ENCODE peak calls at places on chromosome 16, in five cellular contexts. Z, U, T, J and D are unnamed samples.
A peak's percentile ranks its signal among the peaks of the same experiment; 100 is the strongest.

GRCh38 chr16:24523569-24523968 is 15.8 kb upstream of the RBBP6 start:
- DNase-seq in Z (no peak), U (peak; percentile 78), T (no peak), J (no peak), D (no peak)

GRCh38 chr16:19505600-19506303 is 16.1 kb downstream of the GDE1 start:
- DNase-seq in Z (no peak), U (no peak), T (peak; percentile 63), J (peak; percentile 18), D (no peak)

GRCh38 chr16:77169650-77170236 is 21.2 kb upstream of the MON1B start:
- DNase-seq in Z (no peak), U (peak; percentile 66), T (peak; percentile 55), J (peak; percentile 26), D (no peak)

GRCh38 chr16:84839956-84840355 is 20.2 kb downstream of the CRISPLD2 start:
- DNase-seq in Z (no peak), U (no peak), T (peak; percentile 74), J (no peak), D (no peak)

GRCh38 chr16:17942067-17942466 is 394.5 kb downstream of the NPIPA8 start:
- DNase-seq in Z (no peak), U (peak; percentile 84), T (no peak), J (no peak), D (no peak)

GRCh38 chr16:4180511-4180910 is 61.4 kb downstream of the SRL start:
- DNase-seq in Z (no peak), U (no peak), T (no peak), J (no peak), D (no peak)

GRCh38 chr16:56874800-56875199 is 9.8 kb downstream of the SLC12A3 start:
- DNase-seq in Z (no peak), U (no peak), T (peak; percentile 26), J (no peak), D (no peak)

GRCh38 chr16:65142276-65142675 is 20.4 kb upstream of the CDH11 start:
- DNase-seq in Z (no peak), U (no peak), T (no peak), J (no peak), D (no peak)

GRCh38 chr16:66003196-66003595 is 363.3 kb upstream of the CDH5 start:
- DNase-seq in Z (no peak), U (no peak), T (no peak), J (no peak), D (no peak)

GRCh38 chr16:59042296-59042695 is 308.2 kb upstream of the GOT2 start:
- DNase-seq in Z (no peak), U (no peak), T (no peak), J (no peak), D (no peak)

GRCh38 chr16:16143038-16143763 is 80.1 kb downstream of the ABCC6 start:
- DNase-seq in Z (no peak), U (peak; percentile 23), T (no peak), J (no peak), D (no peak)

GRCh38 chr16:79307214-79307613 is 293.3 kb downstream of the MAF start:
- DNase-seq in Z (peak; percentile 47), U (no peak), T (no peak), J (peak; percentile 44), D (peak; percentile 70)

GRCh38 chr16:8676737-8677375 is 2.4 kb downstream of the ABAT start:
- DNase-seq in Z (no peak), U (no peak), T (no peak), J (no peak), D (no peak)

GRCh38 chr16:28990375-28991040 is 5.7 kb downstream of the LAT start:
- DNase-seq in Z (no peak), U (no peak), T (no peak), J (no peak), D (no peak)

GRCh38 chr16:51523400-51523799 is 372.3 kb upstream of the SALL1 start:
- DNase-seq in Z (no peak), U (no peak), T (peak; percentile 28), J (no peak), D (no peak)

GRCh38 chr16:70737377-70738082 is 51.7 kb upstream of the MTSS2 start:
- DNase-seq in Z (peak; percentile 83), U (no peak), T (peak; percentile 92), J (peak; percentile 77), D (peak; percentile 95)

GRCh38 chr16:4339909-4340308 is 11.2 kb downstream of the PAM16 start:
- DNase-seq in Z (peak; percentile 54), U (no peak), T (peak; percentile 71), J (no peak), D (no peak)

GRCh38 chr16:80198265-80198994 is 342.4 kb upstream of the DYNLRB2 start:
- DNase-seq in Z (no peak), U (no peak), T (peak; percentile 7), J (no peak), D (no peak)

GRCh38 chr16:1999866-2000514 is 9.6 kb downstream of the ZNF598 start:
- DNase-seq in Z (no peak), U (no peak), T (no peak), J (no peak), D (no peak)

GRCh38 chr16:67199011-67199807 is at the start of gene ELMO3:
- DNase-seq in Z (no peak), U (no peak), T (no peak), J (no peak), D (no peak)
- H3K27ac ChIP-seq in Z (no peak within 1 kb of the TSS), U (no peak within 1 kb of the TSS), T (no peak within 1 kb of the TSS), J (no peak within 1 kb of the TSS), D (peak within 1 kb of the TSS; percentile 11)

DNA sequence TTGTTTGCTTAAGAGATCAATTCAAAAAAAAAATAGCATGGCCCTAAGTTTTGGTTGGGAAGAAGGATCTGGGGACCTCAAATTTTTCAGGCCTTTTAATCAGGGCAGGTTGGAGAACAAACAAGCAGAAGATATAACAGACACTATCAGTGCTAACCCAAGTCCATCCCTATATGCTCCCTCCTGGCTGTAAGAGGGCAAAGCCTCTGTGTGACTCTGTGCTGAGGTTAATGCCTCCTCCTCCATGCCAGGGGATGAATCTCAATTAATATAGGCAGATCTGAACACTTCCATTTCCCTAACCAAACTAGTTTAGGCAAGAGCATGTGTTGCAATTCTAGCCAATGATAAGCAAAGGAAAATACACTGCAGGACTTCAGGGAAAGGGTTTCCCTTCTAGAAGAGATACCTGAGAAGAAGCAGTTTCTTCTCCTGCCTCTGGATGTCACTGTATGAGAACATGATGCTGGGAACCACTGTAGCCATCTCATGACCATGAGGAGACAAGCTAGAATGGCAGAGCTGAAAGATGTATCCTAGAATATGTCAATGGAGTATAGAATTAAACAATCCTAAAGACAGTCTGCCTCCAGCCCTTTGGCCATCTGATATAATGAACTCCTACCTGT is 76.0 kb downstream of the CHD9NB start:
- DNase-seq in Z (no peak), U (peak; percentile 14), T (peak; percentile 51), J (no peak), D (no peak)
- TF ChIP-seq CTCF in Z (peak; percentile 51), U (peak; percentile 65), T (peak; percentile 42), J (peak; percentile 53), D (peak; percentile 24)

GRCh38 chr16:11913425-11914079 is 2.2 kb downstream of the GSPT1 start:
- DNase-seq in Z (no peak), U (no peak), T (peak; percentile 7), J (no peak), D (no peak)
- H3K4me3 ChIP-seq in Z (peak overlapping the region; percentile 97), U (no peak overlapping the region), T (peak overlapping the region; percentile 89), J (peak overlapping the region; percentile 93), D (peak overlapping the region; percentile 80)

DNA sequence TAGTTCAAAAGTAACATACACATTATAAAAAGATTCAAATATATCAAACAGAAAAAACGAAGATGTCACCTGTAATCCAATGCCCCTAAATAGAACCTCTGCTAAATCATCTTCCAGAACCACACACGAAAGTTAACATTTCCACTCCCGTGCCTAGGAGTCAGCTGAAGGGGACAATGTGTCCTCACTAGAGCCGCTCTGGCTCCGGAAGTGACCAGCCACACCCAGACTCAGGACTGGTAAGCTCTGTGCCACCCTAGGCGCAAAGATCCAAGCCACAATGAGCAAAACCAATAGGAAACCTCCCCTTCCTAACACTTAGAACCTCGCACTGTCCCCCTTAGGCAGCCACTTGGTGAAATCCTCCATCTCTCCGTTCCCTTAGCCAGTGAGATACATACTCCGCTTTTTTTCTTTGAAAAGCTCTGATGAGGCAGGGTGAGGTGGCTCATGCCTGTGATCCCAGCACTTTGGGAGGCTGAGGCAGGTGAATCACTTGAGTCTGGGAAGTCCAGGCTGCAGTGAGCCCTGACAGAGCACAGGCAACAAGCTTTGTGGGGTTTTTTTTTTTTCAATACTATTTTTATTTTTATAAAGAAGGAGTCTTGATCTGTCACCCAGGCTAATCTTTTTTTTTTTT is 11.8 kb downstream of the CTRB1 start:
- DNase-seq in Z (no peak), U (no peak), T (no peak), J (no peak), D (no peak)
- H3K27ac ChIP-seq in Z (peak overlapping the region; percentile 53), U (no peak overlapping the region), T (no peak overlapping the region), J (peak overlapping the region; percentile 63), D (no peak overlapping the region)

GRCh38 chr16:600781-601180 is 10.9 kb downstream of the RAB40C start:
- DNase-seq in Z (no peak), U (peak; percentile 50), T (no peak), J (no peak), D (no peak)
- TF ChIP-seq CTCF in Z (no peak), U (peak; percentile 57), T (peak; percentile 34), J (no peak), D (no peak)

GRCh38 chr16:87016056-87016455 is 301.1 kb downstream of the C16orf95 start:
- DNase-seq in Z (no peak), U (no peak), T (no peak), J (no peak), D (no peak)
- H3K4me3 ChIP-seq in Z (no peak overlapping the region), U (no peak overlapping the region), T (no peak overlapping the region), J (no peak overlapping the region), D (no peak overlapping the region)

GRCh38 chr16:49452108-49452507 is 78.5 kb downstream of the C16orf78 start:
- DNase-seq in Z (no peak), U (no peak), T (no peak), J (no peak), D (peak; percentile 41)

GRCh38 chr16:49453983-49454382 is 80.4 kb downstream of the C16orf78 start:
- DNase-seq in Z (no peak), U (no peak), T (no peak), J (no peak), D (no peak)

GRCh38 chr16:49453001-49453400 is 79.4 kb downstream of the C16orf78 start:
- DNase-seq in Z (no peak), U (no peak), T (no peak), J (no peak), D (no peak)

GRCh38 chr16:49454426-49455180 is 81.0 kb downstream of the C16orf78 start:
- DNase-seq in Z (no peak), U (no peak), T (no peak), J (no peak), D (no peak)

GRCh38 chr16:49452568-49452967 is 79.0 kb downstream of the C16orf78 start:
- DNase-seq in Z (no peak), U (no peak), T (no peak), J (no peak), D (peak; percentile 38)
- H3K27ac ChIP-seq in Z (peak overlapping the region; percentile 75), U (no peak overlapping the region), T (no peak overlapping the region), J (peak overlapping the region; percentile 68), D (no peak overlapping the region)

GRCh38 chr16:83602797-83603735 is 204.7 kb upstream of the HSBP1 start:
- DNase-seq in Z (no peak), U (no peak), T (no peak), J (no peak), D (no peak)

GRCh38 chr16:83609178-83609577 is 198.6 kb upstream of the HSBP1 start:
- DNase-seq in Z (no peak), U (no peak), T (peak; percentile 21), J (no peak), D (no peak)

GRCh38 chr16:83603981-83604570 is 203.7 kb upstream of the HSBP1 start:
- DNase-seq in Z (no peak), U (no peak), T (no peak), J (no peak), D (no peak)

GRCh38 chr16:83606486-83607030 is 201.2 kb upstream of the HSBP1 start:
- DNase-seq in Z (no peak), U (no peak), T (no peak), J (no peak), D (no peak)
- TF ChIP-seq CTCF in Z (no peak), U (no peak), T (no peak), J (no peak), D (no peak)